ENCODE peak calls at places on chromosomes 4 and X, in seven cellular contexts. One of them, this sample, is unnamed.

GRCh38 chr4:58166496-58166895 is 1056.3 kb upstream of the IGFBP7 start:
- DNase-seq in fibroblast of lung: no peak
- DNase-seq in bronchial epithelial cell: no peak
- DNase-seq in dorsolateral prefrontal cortex: no peak
- DNase-seq in progenitor cell of endocrine pancreas: no peak
- DNase-seq in thyroid gland: no peak
- DNase-seq in stomach: no peak
- DNase-seq in this sample: no peak

GRCh38 chrX:77638397-77638796 is 147.6 kb downstream of the ATRX start:
- DNase-seq in fibroblast of lung: no peak
- DNase-seq in bronchial epithelial cell: no peak
- DNase-seq in dorsolateral prefrontal cortex: no peak
- DNase-seq in progenitor cell of endocrine pancreas: no peak
- DNase-seq in thyroid gland: no peak
- DNase-seq in stomach: no peak
- DNase-seq in this sample: no peak

GRCh38 chr4:78764498-78764961 is 11.6 kb upstream of the BMP2K start:
- DNase-seq in fibroblast of lung: peak
- DNase-seq in bronchial epithelial cell: peak
- DNase-seq in dorsolateral prefrontal cortex: no peak
- DNase-seq in progenitor cell of endocrine pancreas: no peak
- DNase-seq in thyroid gland: no peak
- DNase-seq in stomach: no peak
- DNase-seq in this sample: no peak

GRCh38 chr4:107562306-107562705 is 157.7 kb downstream of the PAPSS1 start:
- DNase-seq in fibroblast of lung: no peak
- DNase-seq in bronchial epithelial cell: no peak
- DNase-seq in dorsolateral prefrontal cortex: no peak
- DNase-seq in progenitor cell of endocrine pancreas: no peak
- DNase-seq in thyroid gland: no peak
- DNase-seq in stomach: no peak
- DNase-seq in this sample: no peak

GRCh38 chr4:56696056-56696455 is 15.0 kb upstream of the HOPX start:
- DNase-seq in fibroblast of lung: no peak
- DNase-seq in bronchial epithelial cell: peak
- DNase-seq in dorsolateral prefrontal cortex: no peak
- DNase-seq in progenitor cell of endocrine pancreas: no peak
- DNase-seq in thyroid gland: no peak
- DNase-seq in stomach: no peak
- DNase-seq in this sample: no peak

GRCh38 chr4:164134388-164134787 is 619.5 kb upstream of the SMIM31 start:
- DNase-seq in fibroblast of lung: no peak
- DNase-seq in bronchial epithelial cell: no peak
- DNase-seq in dorsolateral prefrontal cortex: no peak
- DNase-seq in progenitor cell of endocrine pancreas: no peak
- DNase-seq in thyroid gland: no peak
- DNase-seq in stomach: no peak
- DNase-seq in this sample: no peak

GRCh38 chr4:91989914-91990313 is 313.9 kb upstream of the GRID2 start:
- DNase-seq in fibroblast of lung: no peak
- DNase-seq in bronchial epithelial cell: no peak
- DNase-seq in dorsolateral prefrontal cortex: no peak
- DNase-seq in progenitor cell of endocrine pancreas: no peak
- DNase-seq in thyroid gland: no peak
- DNase-seq in stomach: no peak
- DNase-seq in this sample: no peak

GRCh38 chr4:10336471-10336870 is 120.8 kb downstream of the ZNF518B start:
- DNase-seq in fibroblast of lung: no peak
- DNase-seq in bronchial epithelial cell: peak
- DNase-seq in dorsolateral prefrontal cortex: no peak
- DNase-seq in progenitor cell of endocrine pancreas: no peak
- DNase-seq in thyroid gland: no peak
- DNase-seq in stomach: no peak
- DNase-seq in this sample: no peak

GRCh38 chr4:12231098-12231497 is 802.4 kb upstream of the HS3ST1 start:
- DNase-seq in fibroblast of lung: no peak
- DNase-seq in bronchial epithelial cell: no peak
- DNase-seq in dorsolateral prefrontal cortex: no peak
- DNase-seq in progenitor cell of endocrine pancreas: no peak
- DNase-seq in thyroid gland: no peak
- DNase-seq in stomach: no peak
- DNase-seq in this sample: no peak

GRCh38 chr4:72690782-72691181 is 121.8 kb upstream of the ADAMTS3 start:
- DNase-seq in fibroblast of lung: no peak
- DNase-seq in bronchial epithelial cell: no peak
- DNase-seq in dorsolateral prefrontal cortex: no peak
- DNase-seq in progenitor cell of endocrine pancreas: no peak
- DNase-seq in thyroid gland: no peak
- DNase-seq in stomach: no peak
- DNase-seq in this sample: no peak

GRCh38 chr4:140213116-140213515 is 59.1 kb upstream of the MAML3 start:
- DNase-seq in fibroblast of lung: no peak
- DNase-seq in bronchial epithelial cell: peak
- DNase-seq in dorsolateral prefrontal cortex: no peak
- DNase-seq in progenitor cell of endocrine pancreas: no peak
- DNase-seq in thyroid gland: no peak
- DNase-seq in stomach: no peak
- DNase-seq in this sample: no peak

GRCh38 chr4:54093609-54094240 is 6.2 kb upstream of the GSX2 start:
- DNase-seq in fibroblast of lung: no peak
- DNase-seq in bronchial epithelial cell: no peak
- DNase-seq in dorsolateral prefrontal cortex: no peak
- DNase-seq in progenitor cell of endocrine pancreas: no peak
- DNase-seq in thyroid gland: no peak
- DNase-seq in stomach: no peak
- DNase-seq in this sample: no peak

GRCh38 chrX:20414781-20415445 is 148.2 kb upstream of the RPS6KA3 start:
- DNase-seq in fibroblast of lung: no peak
- DNase-seq in bronchial epithelial cell: no peak
- DNase-seq in dorsolateral prefrontal cortex: no peak
- DNase-seq in progenitor cell of endocrine pancreas: no peak
- DNase-seq in thyroid gland: no peak
- DNase-seq in stomach: no peak
- DNase-seq in this sample: no peak

GRCh38 chrX:37883196-37883595 is 35.8 kb upstream of the DYNLT3 start:
- DNase-seq in fibroblast of lung: no peak
- DNase-seq in bronchial epithelial cell: peak
- DNase-seq in dorsolateral prefrontal cortex: no peak
- DNase-seq in progenitor cell of endocrine pancreas: no peak
- DNase-seq in thyroid gland: no peak
- DNase-seq in stomach: no peak
- DNase-seq in this sample: no peak

GRCh38 chrX:14832151-14832550 is 40.7 kb downstream of the FANCB start:
- DNase-seq in fibroblast of lung: peak
- DNase-seq in bronchial epithelial cell: no peak
- DNase-seq in dorsolateral prefrontal cortex: no peak
- DNase-seq in progenitor cell of endocrine pancreas: no peak
- DNase-seq in thyroid gland: no peak
- DNase-seq in stomach: no peak
- DNase-seq in this sample: no peak

GRCh38 chr4:127214001-127214400 is 418.8 kb upstream of the INTU start:
- DNase-seq in fibroblast of lung: peak
- DNase-seq in bronchial epithelial cell: no peak
- DNase-seq in dorsolateral prefrontal cortex: no peak
- DNase-seq in progenitor cell of endocrine pancreas: no peak
- DNase-seq in thyroid gland: peak
- DNase-seq in stomach: no peak
- DNase-seq in this sample: no peak

GRCh38 chrX:123408856-123409737 is 225.0 kb downstream of the GRIA3 start:
- DNase-seq in fibroblast of lung: no peak
- DNase-seq in bronchial epithelial cell: no peak
- DNase-seq in dorsolateral prefrontal cortex: no peak
- DNase-seq in progenitor cell of endocrine pancreas: no peak
- DNase-seq in thyroid gland: no peak
- DNase-seq in stomach: no peak
- DNase-seq in this sample: no peak

DNA sequence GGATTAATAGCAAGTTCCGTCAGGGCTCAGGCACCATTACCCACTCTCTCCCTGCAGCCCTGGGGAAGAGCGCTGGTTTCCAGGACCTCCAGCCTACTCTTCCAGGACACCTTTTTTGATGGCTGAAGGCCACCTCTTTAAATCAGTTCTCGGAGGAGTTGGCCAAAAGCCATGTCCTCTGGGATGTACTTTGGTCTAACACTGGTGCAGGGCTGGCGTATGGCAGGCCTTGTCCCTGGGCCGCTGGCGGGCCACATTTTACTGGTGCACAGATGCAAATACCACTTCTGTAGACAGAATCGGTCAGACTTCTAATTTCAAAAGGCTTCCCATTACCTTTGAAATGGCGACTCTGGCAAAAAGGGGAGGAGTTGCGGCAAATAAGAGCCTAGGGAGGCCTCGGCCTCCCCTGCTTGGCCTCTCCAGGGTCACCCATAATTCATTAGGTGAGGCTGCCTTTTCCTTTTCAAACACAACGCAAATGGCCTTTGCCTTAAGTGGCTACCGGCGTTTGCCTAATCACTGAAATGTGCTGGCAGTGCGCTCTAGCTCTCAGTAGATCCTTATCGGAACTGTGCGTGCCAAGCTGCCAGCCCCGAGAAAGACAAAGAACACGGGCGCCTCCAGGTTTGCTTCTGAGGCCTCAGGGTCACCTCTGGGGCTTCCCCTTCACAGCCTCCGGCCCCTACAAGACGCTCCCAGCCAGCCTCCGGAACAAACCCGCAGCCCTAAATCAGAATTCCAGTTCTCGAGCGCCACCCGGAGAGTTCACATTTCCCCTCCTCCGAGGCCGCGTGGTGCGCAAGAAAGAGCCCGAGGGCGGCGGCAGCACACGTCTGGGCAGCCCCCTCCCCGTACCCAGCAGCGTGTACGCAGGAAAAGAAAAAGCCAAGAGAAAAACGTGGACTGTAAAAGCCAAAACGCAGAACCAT is 76.2 kb upstream of the BCOR start:
- DNase-seq in fibroblast of lung: no peak
- DNase-seq in bronchial epithelial cell: no peak
- DNase-seq in dorsolateral prefrontal cortex: no peak
- DNase-seq in progenitor cell of endocrine pancreas: no peak
- DNase-seq in thyroid gland: peak
- DNase-seq in stomach: peak
- DNase-seq in this sample: peak
- TF ChIP-seq CTCF in fibroblast of lung: no peak
- TF ChIP-seq CTCF in bronchial epithelial cell: no peak
- TF ChIP-seq CTCF in dorsolateral prefrontal cortex: no peak
- TF ChIP-seq CTCF in progenitor cell of endocrine pancreas: no peak
- TF ChIP-seq CTCF in thyroid gland: no peak
- TF ChIP-seq CTCF in stomach: no peak
- TF ChIP-seq CTCF in this sample: no peak

DNA sequence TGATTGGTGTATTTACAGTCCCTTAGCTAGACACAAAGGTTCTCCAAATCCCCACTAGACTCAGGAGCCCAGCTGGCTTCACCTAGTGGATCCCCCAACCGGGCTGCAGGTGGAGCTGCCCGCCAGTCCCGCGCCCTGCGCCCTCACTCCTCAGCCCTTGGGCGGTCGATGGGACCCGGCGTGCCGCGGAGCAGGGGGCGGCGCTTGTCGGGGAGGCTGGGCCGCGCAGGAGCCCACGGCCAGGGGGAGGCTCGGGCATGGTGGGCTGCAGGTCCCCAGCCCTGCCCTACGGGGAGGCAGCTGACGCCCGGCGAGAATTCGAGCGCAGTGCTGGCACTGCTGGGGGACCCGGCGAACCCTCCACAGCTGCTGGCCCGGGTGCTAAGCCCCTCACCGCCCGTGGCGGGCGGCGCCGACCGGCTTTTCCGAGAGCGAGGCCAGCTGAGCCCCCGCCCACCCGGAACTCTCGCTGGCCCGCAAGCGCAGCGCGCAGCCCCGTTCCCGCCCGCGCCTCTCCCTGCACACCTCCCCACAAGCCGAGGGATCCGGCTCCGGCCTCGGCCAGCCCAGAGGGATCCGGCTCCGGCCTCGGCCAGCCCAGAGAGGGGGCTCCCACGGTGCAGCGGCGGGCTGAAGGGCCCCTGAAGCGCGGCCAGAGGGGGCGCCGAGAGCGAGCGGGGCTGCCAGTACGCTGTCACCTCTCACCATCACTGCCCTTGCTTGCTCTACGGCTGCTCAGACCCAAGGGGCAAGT is 39.4 kb downstream of the WFS1 start:
- DNase-seq in fibroblast of lung: no peak
- DNase-seq in bronchial epithelial cell: no peak
- DNase-seq in dorsolateral prefrontal cortex: peak
- DNase-seq in progenitor cell of endocrine pancreas: peak
- DNase-seq in thyroid gland: peak
- DNase-seq in stomach: peak
- DNase-seq in this sample: peak
- TF ChIP-seq CTCF in fibroblast of lung: no peak
- TF ChIP-seq CTCF in bronchial epithelial cell: no peak
- TF ChIP-seq CTCF in dorsolateral prefrontal cortex: no peak
- TF ChIP-seq CTCF in progenitor cell of endocrine pancreas: peak
- TF ChIP-seq CTCF in thyroid gland: peak
- TF ChIP-seq CTCF in stomach: no peak
- TF ChIP-seq CTCF in this sample: no peak

DNA sequence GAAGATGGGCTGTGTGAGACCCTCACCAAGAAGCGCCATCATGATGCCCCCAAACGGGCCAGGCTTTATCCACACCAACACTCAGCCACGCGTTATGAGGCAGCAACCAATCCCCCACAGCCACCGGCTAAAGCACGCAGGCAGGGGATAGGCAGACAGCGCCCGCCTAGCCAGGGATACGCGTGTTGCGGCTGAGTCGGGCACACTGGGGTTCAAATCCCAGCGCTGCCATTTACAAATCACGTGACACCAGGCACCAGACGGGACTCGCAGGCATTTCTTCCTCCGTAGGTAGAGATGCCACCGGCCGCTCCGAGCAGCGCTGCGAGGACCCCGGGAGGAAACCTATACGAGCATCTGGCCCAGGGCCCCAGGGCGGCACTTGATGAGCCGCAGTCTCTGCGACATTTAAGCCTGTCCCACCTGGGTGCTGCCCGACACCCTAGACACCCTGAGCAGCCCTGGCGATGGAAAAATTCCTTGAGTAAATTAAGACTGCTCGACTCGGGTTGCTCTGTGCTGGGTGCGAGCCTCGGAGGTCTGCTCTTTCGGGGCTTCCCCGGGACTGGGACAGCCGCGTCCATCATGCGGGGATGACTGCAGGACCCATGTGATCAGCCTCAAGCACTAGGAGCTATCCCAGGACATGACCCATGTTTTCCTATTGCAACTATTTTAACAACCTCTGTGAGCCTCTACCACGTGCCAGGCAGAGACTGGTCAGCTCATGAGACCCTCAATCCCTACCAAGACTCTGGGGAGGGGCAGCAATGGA is 6.3 kb downstream of the ABLIM2 start:
- DNase-seq in fibroblast of lung: no peak
- DNase-seq in bronchial epithelial cell: no peak
- DNase-seq in dorsolateral prefrontal cortex: no peak
- DNase-seq in progenitor cell of endocrine pancreas: no peak
- DNase-seq in thyroid gland: no peak
- DNase-seq in stomach: no peak
- DNase-seq in this sample: no peak
- TF ChIP-seq CTCF in fibroblast of lung: no peak
- TF ChIP-seq CTCF in bronchial epithelial cell: no peak
- TF ChIP-seq CTCF in dorsolateral prefrontal cortex: no peak
- TF ChIP-seq CTCF in progenitor cell of endocrine pancreas: no peak
- TF ChIP-seq CTCF in thyroid gland: no peak
- TF ChIP-seq CTCF in stomach: no peak
- TF ChIP-seq CTCF in this sample: no peak

DNA sequence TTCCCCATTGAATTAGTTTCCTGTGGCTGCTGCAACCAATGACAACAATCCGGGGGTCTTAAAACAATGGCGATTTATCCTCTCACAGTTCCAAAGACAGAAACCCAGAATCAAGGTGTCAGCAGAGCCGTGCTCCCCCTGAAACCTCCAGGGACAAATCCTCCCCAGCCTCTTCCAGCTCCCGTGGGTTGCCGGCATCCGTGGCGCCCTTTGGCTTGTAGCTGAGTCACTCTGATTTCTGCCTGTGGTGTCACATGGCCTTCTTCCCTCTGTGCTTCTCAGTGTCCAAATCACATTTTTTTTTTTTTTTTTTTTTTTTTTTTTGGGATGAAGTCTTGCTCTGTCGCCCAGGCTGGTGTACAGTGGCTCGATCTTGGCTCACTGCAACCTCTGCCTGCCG is 64.5 kb upstream of the STX18 start:
- DNase-seq in fibroblast of lung: peak
- DNase-seq in bronchial epithelial cell: no peak
- DNase-seq in dorsolateral prefrontal cortex: peak
- DNase-seq in progenitor cell of endocrine pancreas: no peak
- DNase-seq in thyroid gland: no peak
- DNase-seq in stomach: no peak
- DNase-seq in this sample: no peak
- TF ChIP-seq CTCF in fibroblast of lung: no peak
- TF ChIP-seq CTCF in bronchial epithelial cell: no peak
- TF ChIP-seq CTCF in dorsolateral prefrontal cortex: no peak
- TF ChIP-seq CTCF in progenitor cell of endocrine pancreas: no peak
- TF ChIP-seq CTCF in thyroid gland: no peak
- TF ChIP-seq CTCF in stomach: no peak
- TF ChIP-seq CTCF in this sample: no peak

This sample was measured in nephron progenitor cell.